ENCODE peak calls at places on chromosomes 2 and 18, in eight cellular contexts. F, Q, A, R, T, E, S and H are unnamed samples.

GRCh38 chr2:137948894-137949293 is 15.4 kb upstream of the HNMT start:
- DNase-seq in F (no peak), Q (no peak), A (no peak), R (no peak), T (no peak), E (no peak), S (no peak), H (no peak)

GRCh38 chr2:53600835-53601234 is 166.8 kb upstream of the CHAC2 start:
- DNase-seq in F (no peak), Q (no peak), A (no peak), R (peak), T (no peak), E (no peak), S (peak), H (peak)

GRCh38 chr2:65416945-65417344 is 15.5 kb downstream of the SPRED2 start:
- DNase-seq in F (peak), Q (no peak), A (peak), R (no peak), T (no peak), E (no peak), S (no peak), H (peak)

GRCh38 chr2:177165731-177166711 is 46.6 kb upstream of the HNRNPA3 start:
- DNase-seq in F (no peak), Q (peak), A (peak), R (peak), T (no peak), E (no peak), S (peak), H (peak)

GRCh38 chr2:20016346-20016745 is 3.9 kb upstream of the MATN3 start:
- DNase-seq in F (no peak), Q (no peak), A (no peak), R (no peak), T (no peak), E (no peak), S (no peak), H (no peak)

GRCh38 chr2:143717532-143718168 is 588.4 kb downstream of the ARHGAP15 start:
- DNase-seq in F (no peak), Q (peak), A (no peak), R (no peak), T (no peak), E (no peak), S (no peak), H (no peak)

GRCh38 chr18:10351221-10351795 is 103.1 kb upstream of the APCDD1 start:
- DNase-seq in F (no peak), Q (no peak), A (no peak), R (no peak), T (no peak), E (no peak), S (no peak), H (no peak)

GRCh38 chr2:151560289-151560688 is 150.6 kb downstream of the RIF1 start:
- DNase-seq in F (no peak), Q (no peak), A (no peak), R (no peak), T (no peak), E (no peak), S (peak), H (peak)

GRCh38 chr18:74633652-74634352 is 36.1 kb downstream of the ZNF407 start:
- DNase-seq in F (no peak), Q (no peak), A (no peak), R (no peak), T (no peak), E (no peak), S (no peak), H (no peak)